ENCODE peak calls at places on chromosomes 3 and 15, in nine cellular contexts. W is right lobe of liver, T is left lung, J is tibial artery, I is tibial nerve, Q is prostate gland, O is neural progenitor cell, R is AG04450, P is fibroblast of lung. A is an unnamed sample.
A peak's percentile ranks its signal among the peaks of the same experiment; 100 is the strongest.

GRCh38 chr3:11157406-11157805 is 3.1 kb downstream of the HRH1 start:
- DNase-seq in I (no peak), P (peak; percentile 20), R (no peak), T (no peak), Q (no peak), W (no peak), J (peak; percentile 21), O (no peak), A (no peak)

GRCh38 chr3:188633206-188633605 is 479.2 kb downstream of the LPP start:
- DNase-seq in T (no peak), R (no peak), Q (no peak), I (no peak), P (peak; percentile 34), O (no peak), W (no peak), J (no peak), A (no peak)

GRCh38 chr15:97501291-97501690 is 459.2 kb upstream of the ARRDC4 start:
- DNase-seq in T (no peak), Q (no peak), P (no peak), O (no peak), R (no peak), I (no peak), W (no peak), J (no peak), A (no peak)

GRCh38 chr3:46545695-46546630 is 20.1 kb downstream of the LRRC2 start:
- DNase-seq in O (no peak), T (no peak), Q (no peak), P (no peak), I (no peak), W (no peak), J (no peak), R (no peak), A (no peak)

GRCh38 chr3:169145551-169145950 is 518.0 kb downstream of the MECOM start:
- DNase-seq in T (no peak), I (no peak), P (no peak), Q (no peak), W (no peak), J (no peak), R (no peak), O (no peak), A (no peak)

GRCh38 chr3:69817988-69818387 is 78.7 kb downstream of the MITF start:
- DNase-seq in Q (no peak), T (no peak), I (no peak), J (no peak), O (no peak), W (no peak), R (no peak), P (no peak), A (no peak)

GRCh38 chr3:185120126-185120525 is 32.7 kb downstream of the C3orf70 start:
- DNase-seq in Q (no peak), J (no peak), T (no peak), I (no peak), W (no peak), P (no peak), R (no peak), O (no peak), A (no peak)

GRCh38 chr3:139975592-139976360 is 40.8 kb downstream of the CLSTN2 start:
- DNase-seq in J (no peak), W (no peak), T (no peak), I (no peak), Q (no peak), O (no peak), P (no peak), R (no peak), A (no peak)

GRCh38 chr3:65597225-65597951 is 441.3 kb downstream of the MAGI1 start:
- DNase-seq in O (peak; percentile 98), P (peak; percentile 68), T (peak; percentile 49), J (no peak), Q (no peak), R (no peak), W (no peak), I (no peak), A (no peak)

GRCh38 chr3:156010829-156011228 is 109.5 kb upstream of the KCNAB1 start:
- DNase-seq in R (no peak), Q (no peak), W (no peak), J (no peak), T (no peak), I (no peak), P (no peak), O (peak; percentile 56), A (no peak)

DNA sequence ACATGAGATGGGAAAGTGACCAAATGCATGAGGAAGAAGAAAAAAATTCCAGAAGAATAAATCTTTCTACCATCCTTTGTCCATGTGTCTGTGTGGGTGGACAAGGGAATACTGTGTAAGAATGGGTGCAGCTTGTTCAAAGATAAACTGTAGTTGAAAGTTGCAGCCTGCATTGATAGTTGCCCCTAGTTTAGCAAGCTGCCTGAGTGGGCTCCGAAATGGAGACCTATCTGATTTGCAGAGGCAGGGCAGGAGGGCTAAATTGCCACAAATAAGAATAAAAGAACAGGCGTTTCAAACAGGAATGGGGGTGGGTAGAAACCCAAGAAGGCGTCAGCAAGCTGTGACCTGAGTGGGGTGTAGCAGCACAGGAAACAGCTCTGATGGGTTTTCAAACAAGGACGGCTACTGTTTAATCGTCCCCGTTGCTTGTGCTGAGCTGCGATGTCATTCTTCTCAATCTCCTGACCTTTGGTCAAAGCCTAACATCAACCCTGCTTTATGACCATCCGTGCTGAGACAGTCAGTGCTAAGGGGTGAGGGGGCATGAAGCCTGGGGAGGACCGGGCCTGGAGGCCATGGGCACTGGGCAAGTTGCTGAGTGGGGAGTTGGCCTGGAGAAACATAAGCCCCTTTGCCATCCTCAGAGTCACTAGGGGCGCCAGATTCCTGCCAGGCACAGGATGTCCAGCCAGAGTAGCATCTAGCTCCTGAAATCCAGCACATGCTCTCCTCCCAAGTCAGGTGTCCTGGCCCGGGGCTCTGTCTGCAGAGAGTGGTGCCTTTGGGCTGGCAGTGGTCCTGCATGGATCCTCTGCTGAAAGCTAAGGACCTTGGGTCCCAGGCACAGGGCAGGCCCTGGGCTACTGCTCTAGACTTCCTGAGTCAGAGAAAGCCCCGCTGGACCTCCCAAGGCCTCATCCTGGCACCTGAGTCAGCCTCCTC is 19.2 kb upstream of the C15orf39 start:
- DNase-seq in I (no peak), Q (no peak), P (peak; percentile 66), T (no peak), W (no peak), J (no peak), O (no peak), R (no peak), A (no peak)
- TF ChIP-seq CTCF in I (no peak), Q (no peak), P (no peak), T (no peak), W (no peak), J (no peak), O (peak; percentile 25), R (no peak), A (peak; percentile 19)

GRCh38 chr3:17544632-17545031 is 197.8 kb downstream of the TBC1D5 start:
- DNase-seq in T (no peak), O (no peak), I (no peak), R (no peak), Q (no peak), W (no peak), J (no peak), P (peak; percentile 3), A (no peak)

GRCh38 chr3:17551333-17551732 is 191.1 kb downstream of the TBC1D5 start:
- DNase-seq in T (no peak), I (no peak), J (no peak), Q (no peak), W (no peak), O (no peak), R (no peak), P (peak; percentile 9), A (no peak)

GRCh38 chr3:17552351-17552750 is 190.1 kb downstream of the TBC1D5 start:
- DNase-seq in T (no peak), I (no peak), R (no peak), J (no peak), Q (no peak), P (no peak), W (no peak), O (no peak), A (no peak)

GRCh38 chr3:17550624-17551023 is 191.8 kb downstream of the TBC1D5 start:
- DNase-seq in Q (no peak), W (no peak), R (no peak), I (no peak), J (no peak), T (no peak), P (no peak), O (no peak), A (no peak)

GRCh38 chr3:17546500-17546899 is 195.9 kb downstream of the TBC1D5 start:
- DNase-seq in W (no peak), I (no peak), J (no peak), O (no peak), P (no peak), Q (no peak), R (no peak), T (no peak), A (no peak)
- H3K4me3 ChIP-seq in W (no peak overlapping the region), I (no peak overlapping the region), J (no peak overlapping the region), O (no peak overlapping the region), P (no peak overlapping the region), Q (no peak overlapping the region), R (no peak overlapping the region), T (no peak overlapping the region), A (no peak overlapping the region)

GRCh38 chr3:136862953-136863352 is 945 bp downstream of the NCK1 start:
- DNase-seq in I (no peak), J (no peak), Q (no peak), O (no peak), W (no peak), T (no peak), P (no peak), R (no peak), A (no peak)

GRCh38 chr3:136858381-136858780 is 3.6 kb upstream of the NCK1 start:
- DNase-seq in O (no peak), W (no peak), R (no peak), J (no peak), T (no peak), Q (no peak), I (no peak), P (no peak), A (no peak)

GRCh38 chr3:136862611-136862951 is 573 bp downstream of the NCK1 start:
- DNase-seq in O (no peak), P (peak; percentile 71), W (peak; percentile 93), J (peak; percentile 81), I (peak; percentile 29), R (peak; percentile 16), T (peak; percentile 87), Q (peak; percentile 63), A (no peak)

GRCh38 chr3:136860541-136860940 is 1.5 kb upstream of the NCK1 start:
- DNase-seq in Q (no peak), W (no peak), O (peak; percentile 90), I (no peak), R (no peak), P (peak; percentile 29), T (no peak), J (no peak), A (no peak)

GRCh38 chr3:136861890-136862610 is at the start of gene NCK1:
- DNase-seq in O (peak; percentile 98), P (peak; percentile 99), Q (peak; percentile 99), R (peak; percentile 94), T (peak; percentile 98), I (peak; percentile 97), W (peak; percentile 100), J (peak; percentile 100), A (peak; percentile 86)
- H3K27me3 ChIP-seq in O (no peaks in the 10 kb centered on the region), P (no peaks in the 10 kb centered on the region), Q (no peaks in the 10 kb centered on the region), R (no peaks in the 10 kb centered on the region), T (no peaks in the 10 kb centered on the region), I (no peaks in the 10 kb centered on the region), W (no peaks in the 10 kb centered on the region), J (no peaks in the 10 kb centered on the region), A (no peaks in the 10 kb centered on the region)

DNA sequence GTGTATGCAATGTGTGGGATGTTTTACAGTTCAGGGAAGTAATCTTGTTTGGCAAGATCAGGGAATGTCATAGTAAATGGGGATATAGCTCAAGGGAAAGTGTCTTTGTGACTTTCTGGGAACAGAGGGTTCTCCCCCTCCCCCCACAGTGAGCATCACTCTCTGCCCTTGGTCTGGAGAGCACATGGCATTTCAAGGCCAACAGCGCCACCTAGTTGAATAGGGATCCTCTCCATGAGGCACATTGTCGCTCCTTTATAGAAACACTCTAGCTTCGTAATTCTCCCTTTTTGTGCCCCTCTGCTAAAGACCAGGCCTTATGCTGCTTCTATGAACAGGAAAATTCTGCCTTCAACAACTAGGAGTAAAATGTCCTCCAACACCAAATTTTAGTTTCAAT is 37.1 kb upstream of the ARNT2 start:
- DNase-seq in I (no peak), Q (no peak), P (no peak), J (no peak), W (no peak), O (peak; percentile 34), T (no peak), R (no peak), A (no peak)
- TF ChIP-seq CTCF in I (no peak), Q (no peak), P (peak; percentile 27), J (no peak), W (no peak), O (peak; percentile 44), T (no peak), R (peak; percentile 9), A (no peak)

A was measured in kidney epithelial cell.